ENCODE peak calls at places on chromosomes 13 and 19, in four cellular contexts. I is H1, P is HepG2, Z is K562. T is an unnamed sample.

GRCh38 chr13:50401721-50402510 is 386.7 kb downstream of the KCNRG start:
- DNase-seq in I (no peak), P (no peak), Z (no peak), T (no peak)

GRCh38 chr13:112252744-112253590 is 123.2 kb upstream of the SPACA7 start:
- DNase-seq in Z (no peak), I (peak; percentile 37), P (no peak), T (no peak)

GRCh38 chr13:93966267-93966936 is 513.1 kb downstream of the DCT start:
- DNase-seq in P (peak; percentile 88), I (no peak), Z (no peak), T (no peak)

GRCh38 chr13:113836917-113837553 is 26.8 kb downstream of the GAS6 start:
- DNase-seq in P (no peak), Z (no peak), I (no peak), T (no peak)

GRCh38 chr19:23116802-23117571 is at the start of gene ZNF730:
- DNase-seq in P (no peak), Z (peak; percentile 51), I (peak; percentile 91), T (peak; percentile 13)

GRCh38 chr13:30880756-30881155 is 25.3 kb upstream of the MEDAG start:
- DNase-seq in I (no peak), P (peak; percentile 37), Z (no peak), T (no peak)

GRCh38 chr19:23098286-23098685 is 18.5 kb upstream of the ZNF730 start:
- DNase-seq in P (no peak), I (no peak), Z (no peak), T (no peak)

GRCh38 chr13:111484129-111484925 is 163.9 kb downstream of the TEX29 start:
- DNase-seq in I (no peak), Z (no peak), P (no peak), T (no peak)

GRCh38 chr13:24763596-24764275 is at the start of gene RNF17:
- DNase-seq in P (no peak), Z (peak; percentile 12), I (no peak), T (no peak)

GRCh38 chr13:98794498-98794897 is 42.0 kb upstream of the SLC15A1 start:
- DNase-seq in I (peak; percentile 45), Z (no peak), P (no peak), T (no peak)
- TF ChIP-seq BRCA1 in I (no peak), Z (no peak), P (no peak), T (no peak)

DNA sequence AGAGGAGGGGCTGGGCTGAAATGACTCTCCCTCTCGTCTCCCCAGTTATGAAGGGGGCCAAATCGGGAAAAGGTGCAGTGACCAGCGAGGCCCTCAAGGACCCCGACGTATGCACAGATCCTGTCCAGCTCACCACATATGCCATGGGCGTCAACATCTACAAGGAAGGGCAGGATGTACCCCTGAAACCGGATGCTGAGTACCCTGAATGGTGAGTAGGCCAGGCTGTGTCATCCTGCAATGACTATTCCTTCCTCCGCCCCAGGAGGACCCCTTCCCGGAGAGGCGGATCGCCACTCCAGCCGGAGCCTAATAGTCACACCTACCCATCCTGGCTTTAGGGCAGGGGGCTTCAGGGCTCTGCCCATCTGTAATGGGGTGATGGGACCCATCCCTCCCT is 2.6 kb downstream of the MRPL54 start:
- DNase-seq in P (no peak), I (no peak), Z (no peak), T (no peak)
- TF ChIP-seq SRF in P (no peak), I (no peak), Z (no peak), T (no peak)

DNA sequence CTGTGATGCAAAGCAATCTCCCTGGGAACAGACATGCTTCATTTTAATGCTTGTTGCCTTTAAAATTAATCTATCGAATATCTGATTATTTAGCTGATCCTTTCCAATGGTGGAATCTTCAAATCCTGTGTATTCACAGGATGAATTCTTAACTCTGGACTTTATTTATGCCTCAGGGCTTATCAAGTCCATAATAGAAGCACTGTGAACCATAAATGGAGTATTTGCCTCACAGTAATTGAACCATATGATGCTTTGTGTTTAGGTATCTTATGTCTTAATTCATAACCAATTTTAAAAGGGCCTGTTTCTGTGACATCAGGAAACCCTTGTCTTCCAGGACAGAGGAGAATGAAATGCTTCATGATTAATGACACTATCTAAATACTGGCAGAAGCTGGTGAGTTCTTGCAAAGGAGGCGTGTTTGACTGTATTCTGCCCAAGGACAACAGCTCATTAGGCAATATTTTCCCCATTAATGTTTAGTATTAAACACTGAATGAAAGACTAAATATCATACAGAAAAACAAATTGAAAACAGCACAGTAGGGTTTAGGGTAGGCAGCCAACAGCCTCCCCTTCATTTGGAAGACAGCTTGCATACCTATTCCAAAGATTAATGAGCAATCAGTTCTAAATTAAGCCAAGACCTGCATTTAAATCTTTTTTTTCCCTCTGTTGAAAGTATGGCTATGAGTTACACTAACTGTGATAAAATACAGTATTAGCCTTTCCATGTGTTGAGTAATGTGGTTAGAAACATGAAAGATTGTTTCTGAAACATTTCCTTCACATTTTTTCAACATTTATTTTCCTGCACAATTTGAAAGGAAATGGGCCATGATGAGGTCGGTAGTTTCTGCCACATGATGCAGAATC is 709.4 kb downstream of the PCDH9 start:
- DNase-seq in P (no peak), Z (no peak), I (no peak), T (no peak)
- TF ChIP-seq BRCA1 in P (no peak), Z (no peak), I (no peak), T (no peak)

DNA sequence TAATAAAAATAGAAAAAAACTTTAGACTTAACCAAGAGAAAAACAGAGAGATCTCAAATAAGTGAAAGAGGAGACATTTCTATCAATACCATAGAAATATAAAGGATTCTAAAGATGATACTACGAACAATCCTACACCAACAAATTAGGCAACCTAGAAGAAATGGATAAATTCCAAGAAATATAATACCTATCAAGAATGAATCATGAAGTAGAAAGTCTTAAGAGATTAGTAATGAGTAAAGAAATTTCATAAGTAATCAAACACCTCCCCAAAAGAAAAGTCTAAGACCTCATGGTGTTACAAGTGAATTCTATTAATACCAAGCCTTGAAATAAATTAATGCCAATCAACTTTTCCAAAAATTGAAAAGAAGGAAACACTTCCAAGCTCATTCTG is 1584.5 kb upstream of the MIR17HG start:
- DNase-seq in Z (no peak), P (no peak), I (no peak), T (no peak)
- TF ChIP-seq SRF in Z (no peak), P (no peak), I (no peak), T (no peak)

DNA sequence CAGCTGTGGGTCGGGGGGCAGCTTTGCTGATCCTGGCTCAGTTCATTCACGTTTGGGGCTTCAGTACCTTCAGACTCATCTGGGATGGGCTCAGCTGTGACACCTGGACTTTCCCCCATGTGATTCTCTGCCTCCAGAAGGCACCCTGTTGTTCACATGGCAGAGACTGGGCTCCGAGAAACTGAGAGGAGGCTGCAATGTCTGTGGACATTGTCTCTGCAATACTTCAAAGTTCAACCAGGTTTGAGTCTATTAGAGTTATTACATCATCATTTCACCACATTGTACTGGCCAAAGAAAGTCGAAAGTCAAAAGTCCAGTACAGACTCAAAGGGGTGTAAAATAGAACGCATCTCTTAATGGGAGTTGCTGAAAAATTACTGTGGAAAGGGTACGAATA is 8.0 kb downstream of the CYP4F12 start:
- DNase-seq in Z (no peak), P (peak; percentile 79), I (no peak), T (no peak)
- TF ChIP-seq BRCA1 in Z (no peak), P (no peak), I (no peak), T (no peak)

DNA sequence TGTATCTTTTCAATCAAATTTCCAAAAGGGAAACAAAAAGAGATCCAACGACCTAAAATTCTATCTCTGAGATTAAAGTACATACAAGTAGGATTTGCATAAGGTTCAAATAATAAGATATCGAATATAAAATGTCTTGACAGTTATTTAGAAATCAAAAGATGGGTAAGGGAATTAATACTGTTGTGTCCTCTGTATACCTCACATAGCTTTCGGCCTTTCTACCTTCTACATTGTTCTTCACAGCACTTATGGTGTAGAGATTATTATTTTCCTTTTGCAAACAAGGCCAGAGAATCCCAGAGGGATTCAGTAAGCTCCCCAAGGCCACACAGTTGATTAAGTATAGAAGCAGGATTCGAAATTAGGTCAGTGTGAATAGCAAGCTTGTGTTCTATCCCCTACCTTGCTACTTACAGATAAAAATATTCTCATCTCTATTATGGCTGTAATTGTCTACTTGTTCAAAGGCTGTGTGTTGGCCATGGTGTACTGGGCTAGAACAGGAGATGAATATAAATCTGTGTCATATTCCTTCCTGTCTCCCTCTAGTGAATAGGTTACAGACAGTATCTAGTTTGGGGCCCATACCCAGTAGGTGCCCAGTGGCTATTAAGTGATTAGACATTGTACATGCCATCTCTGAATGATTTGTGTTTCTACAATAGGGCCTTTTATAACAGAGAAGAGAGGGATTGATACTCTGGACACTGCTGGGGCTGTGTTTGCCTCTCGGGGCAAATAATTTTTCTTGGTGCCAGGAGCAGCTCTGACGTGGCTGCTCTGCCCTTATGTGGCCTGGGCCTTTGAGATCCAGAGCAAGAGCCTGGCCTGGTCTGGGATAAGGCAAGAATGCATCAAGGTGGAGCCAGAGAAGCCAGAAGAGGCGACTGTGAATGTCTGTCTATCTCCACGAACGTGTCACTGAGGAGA is 403.3 kb downstream of the SPRY2 start:
- DNase-seq in Z (no peak), P (no peak), I (no peak), T (no peak)
- TF ChIP-seq SRF in Z (no peak), P (no peak), I (no peak), T (no peak)

DNA sequence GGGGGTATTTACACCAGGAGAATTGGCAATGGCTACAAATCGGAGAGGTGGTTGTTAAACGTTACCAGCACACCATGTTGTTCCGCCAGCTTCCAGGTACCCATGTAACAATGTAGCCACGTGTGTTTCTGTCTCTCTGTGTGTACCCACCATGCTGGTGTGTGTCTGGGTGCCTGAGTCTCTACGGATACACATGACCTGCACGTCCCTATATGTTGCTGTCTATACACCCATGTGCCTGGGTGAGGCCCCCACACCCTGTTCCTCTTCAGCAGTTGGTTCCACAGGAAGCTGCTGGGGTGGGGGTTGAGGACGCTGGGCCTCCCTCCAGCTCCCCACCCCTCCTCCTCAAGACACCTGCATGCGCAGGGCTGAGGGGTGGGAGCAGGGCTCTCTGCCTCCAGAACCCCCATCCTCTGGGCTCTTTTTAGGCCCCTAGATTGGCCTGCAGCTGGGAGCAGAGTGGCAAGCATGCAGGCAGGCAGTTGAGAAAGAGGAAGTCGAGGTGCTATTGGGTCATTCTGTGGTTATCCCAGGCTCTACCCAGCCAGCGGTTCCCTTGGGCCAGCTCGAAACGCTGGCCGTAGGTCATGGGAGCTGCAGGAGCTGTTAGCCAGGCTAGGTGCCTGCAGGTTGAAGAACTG is at the start of gene ARHGEF18:
- DNase-seq in Z (no peak), I (no peak), P (no peak), T (peak; percentile 59)
- TF ChIP-seq BRCA1 in Z (no peak), I (no peak), P (no peak), T (no peak)